ENCODE peak calls at places on chromosomes 12 and 14, in four cellular contexts. I is K562, G is SK-N-SH, M is HepG2. Y is an unnamed sample.

GRCh38 chr12:25982416-25982815 is 23.9 kb downstream of the RASSF8 start:
- DNase-seq in G (no peak), M (no peak), I (no peak), Y (no peak)

GRCh38 chr12:131564843-131565242 is 146.0 kb upstream of the SFSWAP start:
- DNase-seq in G (no peak), I (no peak), M (no peak), Y (no peak)

GRCh38 chr12:77189463-77189862 is 124.1 kb upstream of the E2F7 start:
- DNase-seq in I (no peak), G (no peak), M (no peak), Y (no peak)

GRCh38 chr12:5063149-5063548 is 19.5 kb downstream of the KCNA5 start:
- DNase-seq in G (no peak), I (no peak), M (no peak), Y (no peak)

GRCh38 chr14:21025374-21026151 is 702 bp upstream of the NDRG2 start:
- DNase-seq in G (peak), I (peak), M (no peak), Y (no peak)

GRCh38 chr14:32013083-32013482 is 64.0 kb upstream of the ARHGAP5 start:
- DNase-seq in I (no peak), G (no peak), M (peak), Y (no peak)

GRCh38 chr14:102523200-102524025 is 13.8 kb upstream of the ANKRD9 start:
- DNase-seq in G (no peak), I (no peak), M (no peak), Y (no peak)

GRCh38 chr14:23727566-23728335 is 91.6 kb downstream of the DHRS2 start:
- DNase-seq in I (peak), G (peak), M (peak), Y (peak)

GRCh38 chr12:114838480-114838879 is 154.5 kb upstream of the TBX3 start:
- DNase-seq in G (no peak), I (no peak), M (no peak), Y (no peak)

GRCh38 chr12:107684990-107685359 is 624 bp upstream of the PWP1 start:
- DNase-seq in I (peak), G (peak), M (peak), Y (peak)

GRCh38 chr12:6787309-6787708 is 2.0 kb upstream of the CD4 start:
- DNase-seq in G (no peak), I (no peak), M (no peak), Y (no peak)

GRCh38 chr14:72500234-72500838 is 393.6 kb downstream of the DPF3 start:
- DNase-seq in M (no peak), I (no peak), G (no peak), Y (no peak)

GRCh38 chr12:11958216-11959091 is 112.3 kb upstream of the BCL2L14 start:
- DNase-seq in G (no peak), I (no peak), M (peak), Y (no peak)

GRCh38 chr14:99289394-99290189 is 17.6 kb upstream of the BCL11B start:
- DNase-seq in G (no peak), I (no peak), M (no peak), Y (no peak)

GRCh38 chr12:49293056-49293956 is 1.6 kb upstream of the PRPH start:
- DNase-seq in I (no peak), M (no peak), G (peak), Y (no peak)

GRCh38 chr14:61489932-61490331 is 168.6 kb downstream of the PRKCH start:
- DNase-seq in M (no peak), I (no peak), G (no peak), Y (no peak)

GRCh38 chr12:31259136-31259881 is 66.6 kb downstream of the SINHCAF start:
- DNase-seq in G (no peak), M (no peak), I (no peak), Y (no peak)

GRCh38 chr12:66329941-66330340 is 27.6 kb downstream of the HELB start:
- DNase-seq in M (no peak), G (no peak), I (no peak), Y (no peak)

GRCh38 chr12:42299392-42300308 is 26.2 kb downstream of the ZCRB1 start:
- DNase-seq in M (no peak), G (no peak), I (no peak), Y (no peak)

GRCh38 chr14:83905157-83905556 is 1624.8 kb upstream of the FLRT2 start:
- DNase-seq in I (no peak), M (no peak), G (no peak), Y (no peak)
- TF ChIP-seq ELF1 in I (no peak), M (no peak), G (no peak), Y (no peak)

DNA sequence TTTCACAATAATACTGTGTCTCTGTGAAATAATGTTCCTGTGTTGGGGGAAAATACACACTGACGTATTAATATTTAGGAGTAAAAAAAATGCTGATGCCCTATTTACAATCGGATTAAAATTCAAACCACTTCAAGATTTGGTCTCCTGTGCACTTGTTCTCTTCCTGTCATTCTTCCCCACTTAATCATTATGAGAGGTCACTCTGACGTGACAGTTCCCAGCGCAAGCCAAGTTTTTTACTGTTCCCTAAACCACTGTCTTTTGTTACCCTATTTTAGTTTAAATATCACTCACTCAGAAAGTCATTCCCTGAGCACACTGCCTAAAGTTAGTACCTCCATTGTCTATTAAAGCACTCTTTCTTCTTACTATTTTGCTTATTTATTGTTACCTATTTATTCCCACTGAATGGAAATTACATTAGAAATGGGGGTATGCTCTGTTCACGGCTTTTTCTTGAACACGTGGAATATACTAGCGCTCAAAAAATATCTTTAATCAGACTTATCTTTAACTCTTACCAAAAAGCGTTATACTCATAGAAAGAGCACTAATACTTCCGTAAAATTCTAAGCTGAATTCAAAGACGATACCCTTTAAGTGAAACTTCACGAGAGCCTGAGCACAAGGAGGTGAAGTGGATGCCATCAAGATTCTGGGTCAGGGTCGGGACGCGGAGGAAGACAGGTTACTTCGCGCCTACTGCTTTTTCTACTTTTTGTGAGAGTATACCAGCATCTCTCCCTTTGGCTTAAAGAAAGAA is 670 bp upstream of the PSMA3 start:
- DNase-seq in M (peak), I (peak), G (no peak), Y (peak)
- TF ChIP-seq ZBTB33 in M (no peak), I (no peak), G (no peak), Y (no peak)

DNA sequence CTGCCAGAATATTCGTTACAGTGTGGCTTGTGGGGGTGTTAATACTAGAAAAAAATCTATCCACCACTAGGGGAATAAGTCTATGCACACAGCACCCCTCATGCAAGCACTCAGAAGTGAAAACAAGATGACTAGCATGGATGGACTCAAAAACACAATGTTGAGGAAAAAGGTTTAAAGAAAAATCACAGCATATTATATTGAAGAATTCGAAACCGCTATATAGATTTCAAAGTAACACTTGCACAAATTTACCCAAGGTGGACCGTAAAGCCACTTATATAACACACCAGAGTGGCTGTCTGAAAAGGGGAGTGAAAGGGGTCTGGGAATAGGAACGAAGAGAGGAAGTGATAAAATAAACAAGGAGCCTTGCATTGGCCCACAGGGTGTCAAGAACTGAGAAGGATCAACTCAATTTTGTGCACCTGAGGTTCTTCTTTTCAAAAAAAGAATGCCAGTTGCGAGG is 540 bp downstream of the ABCD4 start:
- DNase-seq in M (peak), I (peak), G (peak), Y (no peak)
- TF ChIP-seq ELF1 in M (no peak), I (no peak), G (no peak), Y (no peak)

GRCh38 chr14:63878792-63879191 is 26.0 kb downstream of the SYNE2 start:
- DNase-seq in M (no peak), G (no peak), I (no peak), Y (no peak)

GRCh38 chr14:63878052-63878451 is 25.2 kb downstream of the SYNE2 start:
- DNase-seq in G (no peak), M (no peak), I (no peak), Y (no peak)

GRCh38 chr14:63874223-63874622 is 21.4 kb downstream of the SYNE2 start:
- DNase-seq in M (no peak), I (no peak), G (no peak), Y (no peak)

GRCh38 chr14:63877594-63877993 is 24.8 kb downstream of the SYNE2 start:
- DNase-seq in M (no peak), I (no peak), G (no peak), Y (no peak)

DNA sequence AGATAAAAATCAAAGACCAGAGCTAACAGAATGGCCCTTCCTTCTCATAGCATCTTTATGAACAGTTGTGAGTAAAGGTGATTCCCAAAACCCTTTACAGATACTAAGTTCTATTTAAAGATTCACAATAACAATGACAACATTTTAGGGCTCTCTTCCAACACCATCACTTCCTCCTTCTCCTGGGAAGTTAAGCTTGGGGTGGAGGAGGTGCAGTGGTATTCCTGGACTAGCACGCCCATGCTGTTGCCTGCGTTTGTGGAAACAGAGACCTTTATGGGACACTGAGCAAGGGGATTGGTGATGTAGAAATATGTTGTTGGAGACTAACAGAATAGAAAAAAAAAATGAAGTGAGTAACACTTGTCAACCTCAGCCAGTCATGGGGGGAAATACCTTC is 22.5 kb downstream of the SYNE2 start:
- DNase-seq in M (no peak), G (no peak), I (no peak), Y (no peak)
- TF ChIP-seq ZBTB33 in M (no peak), G (no peak), I (no peak), Y (no peak)

GRCh38 chr12:70258605-70259403 is 15.6 kb downstream of the CNOT2 start:
- DNase-seq in G (peak), I (no peak), M (peak), Y (no peak)
- TF ChIP-seq ELF1 in G (no peak), I (no peak), M (no peak), Y (no peak)

GRCh38 chr12:50840809-50841487 is 1.8 kb upstream of the TMPRSS12 start:
- DNase-seq in I (no peak), M (no peak), G (no peak), Y (no peak)

GRCh38 chr12:50841654-50842531 is 833 bp upstream of the TMPRSS12 start:
- DNase-seq in M (no peak), G (no peak), I (no peak), Y (no peak)

GRCh38 chr12:50842637-50843493 is at the start of gene TMPRSS12:
- DNase-seq in G (no peak), I (no peak), M (no peak), Y (no peak)

GRCh38 chr12:50839032-50839431 is 3.7 kb upstream of the TMPRSS12 start:
- DNase-seq in G (no peak), I (no peak), M (no peak), Y (no peak)
- TF ChIP-seq ZBTB33 in G (no peak), I (no peak), M (no peak), Y (no peak)

DNA sequence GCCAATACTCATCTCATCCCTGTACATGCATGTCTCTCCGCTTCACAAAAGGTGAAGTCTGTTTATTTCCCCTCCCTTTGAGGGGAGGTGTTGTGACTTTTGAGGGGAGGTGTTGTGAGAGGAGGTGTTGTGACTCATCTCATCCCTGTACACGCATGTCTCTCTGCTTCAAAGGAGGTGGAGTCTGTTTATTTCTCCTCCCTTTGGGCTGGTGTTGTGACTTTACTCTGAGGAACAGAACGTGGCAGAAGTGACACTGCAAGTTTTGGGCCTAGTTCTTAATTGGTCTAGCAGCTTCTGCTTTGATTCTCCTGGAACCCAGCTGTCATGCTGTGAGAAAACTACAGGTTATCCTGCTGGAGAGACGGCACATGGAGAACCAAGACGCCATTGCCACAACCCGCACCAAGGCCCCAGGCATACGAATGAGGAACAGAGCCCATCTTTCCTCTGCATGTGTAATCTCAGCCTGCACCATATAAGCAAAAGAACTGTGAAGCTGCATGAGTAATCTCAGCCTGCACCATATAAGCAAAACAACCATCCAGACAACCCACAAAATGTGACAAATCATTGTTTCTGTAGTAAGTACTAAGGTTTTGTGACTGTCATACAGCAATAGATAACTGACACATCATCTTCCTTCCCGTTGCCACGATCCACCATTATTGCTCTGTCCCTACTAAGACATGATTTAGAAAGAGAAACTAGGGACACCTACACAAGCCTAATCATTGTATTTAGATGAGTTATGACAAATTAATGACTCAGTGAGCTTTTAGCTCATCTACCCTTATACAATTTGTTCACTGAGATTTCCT is 30.0 kb downstream of the GALNT4 start:
- DNase-seq in I (peak), M (no peak), G (no peak), Y (no peak)
- TF ChIP-seq ELF1 in I (no peak), M (no peak), G (no peak), Y (no peak)

DNA sequence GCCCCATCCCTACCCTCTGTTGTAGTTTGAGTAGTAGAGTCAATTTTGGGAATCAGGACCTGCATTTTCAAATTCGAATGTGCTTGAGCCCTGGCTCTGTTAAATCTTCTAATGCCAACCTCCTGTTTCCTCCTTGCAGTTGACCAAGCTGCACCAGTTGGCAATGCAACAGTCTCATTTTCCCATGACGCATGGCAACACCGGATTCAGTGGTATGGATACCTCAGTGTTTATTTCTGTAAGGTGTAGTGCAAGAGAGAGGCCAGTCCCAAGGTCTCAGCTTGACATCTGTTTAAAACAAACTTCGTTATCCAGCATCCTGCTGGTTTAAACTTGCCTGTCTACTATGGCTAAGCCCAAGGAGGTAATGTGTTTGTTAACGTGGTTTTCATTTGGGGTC is 15.2 kb downstream of the PCBP2 start:
- DNase-seq in M (no peak), G (no peak), I (no peak), Y (no peak)
- TF ChIP-seq ZBTB33 in M (no peak), G (no peak), I (no peak), Y (no peak)

GRCh38 chr12:89166525-89166934 is 185.8 kb downstream of the DUSP6 start:
- DNase-seq in G (no peak), M (no peak), I (no peak), Y (no peak)
- TF ChIP-seq ELF1 in G (no peak), M (no peak), I (no peak), Y (no peak)

GRCh38 chr14:93049295-93049694 is 66.4 kb downstream of the ITPK1 start:
- DNase-seq in I (no peak), M (no peak), G (no peak), Y (no peak)
- TF ChIP-seq ZBTB33 in I (no peak), M (no peak), G (no peak), Y (no peak)